ENCODE peak calls at places on chromosome 11, in nine cellular contexts. One of them, this sample, is unnamed.
A peak's percentile ranks its signal among the peaks of the same experiment; 100 is the strongest.

GRCh38 chr11:65170058-65170534 is at the start of gene SPDYC:
- DNase-seq in NCI-H82: no peak
- DNase-seq in WERI-Rb-1: no peak
- DNase-seq in CD8-positive, alpha-beta memory T cell: no peak
- DNase-seq in stimulated activated CD4-positive, alpha-beta T cell treated with anti-CD3 and anti-CD28 coated beads, Interleukin-1b, Interleukin-23, amount 100 ng/mL, for 48 hours: no peak
- DNase-seq in RWPE1: no peak
- DNase-seq in NCI-H2029: no peak
- DNase-seq in left lobe of liver: no peak
- DNase-seq in ACHN: no peak
- DNase-seq in this sample: no peak

GRCh38 chr11:47980907-47981621 is 705 bp downstream of the PTPRJ start:
- DNase-seq in ACHN: peak; percentile 43
- DNase-seq in NCI-H82: peak; percentile 43
- DNase-seq in left lobe of liver: peak; percentile 62
- DNase-seq in stimulated activated CD4-positive, alpha-beta T cell treated with anti-CD3 and anti-CD28 coated beads, Interleukin-1b, Interleukin-23, amount 100 ng/mL, for 48 hours: no peak
- DNase-seq in WERI-Rb-1: peak; percentile 45
- DNase-seq in RWPE1: peak; percentile 43
- DNase-seq in CD8-positive, alpha-beta memory T cell: peak; percentile 25
- DNase-seq in NCI-H2029: no peak
- DNase-seq in this sample: no peak

GRCh38 chr11:1281974-1282365 is 27.5 kb downstream of the TOLLIP start:
- DNase-seq in CD8-positive, alpha-beta memory T cell: no peak
- DNase-seq in NCI-H82: no peak
- DNase-seq in WERI-Rb-1: no peak
- DNase-seq in RWPE1: no peak
- DNase-seq in ACHN: no peak
- DNase-seq in stimulated activated CD4-positive, alpha-beta T cell treated with anti-CD3 and anti-CD28 coated beads, Interleukin-1b, Interleukin-23, amount 100 ng/mL, for 48 hours: no peak
- DNase-seq in NCI-H2029: no peak
- DNase-seq in left lobe of liver: no peak
- DNase-seq in this sample: no peak

GRCh38 chr11:117816846-117817212 is 7.7 kb downstream of the FXYD2 start:
- DNase-seq in NCI-H2029: no peak
- DNase-seq in CD8-positive, alpha-beta memory T cell: no peak
- DNase-seq in WERI-Rb-1: no peak
- DNase-seq in stimulated activated CD4-positive, alpha-beta T cell treated with anti-CD3 and anti-CD28 coated beads, Interleukin-1b, Interleukin-23, amount 100 ng/mL, for 48 hours: no peak
- DNase-seq in RWPE1: no peak
- DNase-seq in ACHN: peak; percentile 30
- DNase-seq in NCI-H82: peak; percentile 54
- DNase-seq in left lobe of liver: no peak
- DNase-seq in this sample: no peak

GRCh38 chr11:77819411-77819920 is 1.1 kb downstream of the RSF1 start:
- DNase-seq in RWPE1: peak; percentile 68
- DNase-seq in WERI-Rb-1: peak; percentile 81
- DNase-seq in stimulated activated CD4-positive, alpha-beta T cell treated with anti-CD3 and anti-CD28 coated beads, Interleukin-1b, Interleukin-23, amount 100 ng/mL, for 48 hours: peak; percentile 84
- DNase-seq in ACHN: peak; percentile 79
- DNase-seq in NCI-H82: peak; percentile 85
- DNase-seq in NCI-H2029: peak; percentile 85
- DNase-seq in CD8-positive, alpha-beta memory T cell: peak; percentile 73
- DNase-seq in left lobe of liver: peak; percentile 81
- DNase-seq in this sample: peak; percentile 43

GRCh38 chr11:19957301-19957985 is 202.8 kb downstream of the DBX1 start:
- DNase-seq in NCI-H82: peak; percentile 38
- DNase-seq in ACHN: no peak
- DNase-seq in WERI-Rb-1: peak; percentile 91
- DNase-seq in stimulated activated CD4-positive, alpha-beta T cell treated with anti-CD3 and anti-CD28 coated beads, Interleukin-1b, Interleukin-23, amount 100 ng/mL, for 48 hours: no peak
- DNase-seq in CD8-positive, alpha-beta memory T cell: no peak
- DNase-seq in NCI-H2029: no peak
- DNase-seq in RWPE1: no peak
- DNase-seq in left lobe of liver: no peak
- DNase-seq in this sample: no peak

GRCh38 chr11:123430736-123431356 is 777 bp downstream of the GRAMD1B start:
- DNase-seq in WERI-Rb-1: no peak
- DNase-seq in stimulated activated CD4-positive, alpha-beta T cell treated with anti-CD3 and anti-CD28 coated beads, Interleukin-1b, Interleukin-23, amount 100 ng/mL, for 48 hours: peak; percentile 67
- DNase-seq in RWPE1: peak; percentile 7
- DNase-seq in NCI-H2029: peak; percentile 87
- DNase-seq in CD8-positive, alpha-beta memory T cell: peak; percentile 55
- DNase-seq in NCI-H82: peak; percentile 27
- DNase-seq in ACHN: no peak
- DNase-seq in left lobe of liver: peak; percentile 58
- DNase-seq in this sample: no peak

GRCh38 chr11:35717043-35717442 is 54.5 kb downstream of the TRIM44 start:
- DNase-seq in CD8-positive, alpha-beta memory T cell: no peak
- DNase-seq in RWPE1: no peak
- DNase-seq in stimulated activated CD4-positive, alpha-beta T cell treated with anti-CD3 and anti-CD28 coated beads, Interleukin-1b, Interleukin-23, amount 100 ng/mL, for 48 hours: no peak
- DNase-seq in WERI-Rb-1: peak; percentile 37
- DNase-seq in ACHN: peak; percentile 7
- DNase-seq in left lobe of liver: no peak
- DNase-seq in NCI-H2029: no peak
- DNase-seq in NCI-H82: peak; percentile 51
- DNase-seq in this sample: no peak

This sample was measured in HS-5.